ENCODE peak calls at places on chromosome 10, in nine cellular contexts. C is hepatocyte, X is left ventricle myocardium inferior, B is transverse colon, O is mesendoderm, G is NB4, U is suprapubic skin, D is SJSA1, J is body of pancreas. Y is an unnamed sample.
A peak's percentile ranks its signal among the peaks of the same experiment; 100 is the strongest.

GRCh38 chr10:49359349-49360231 is 36.3 kb downstream of the DRGX start:
- DNase-seq in U (peak; percentile 59), C (no peak), B (no peak), D (peak; percentile 34), O (peak; percentile 96), X (peak; percentile 38), G (peak; percentile 81), J (no peak), Y (peak; percentile 78)

GRCh38 chr10:34104829-34105572 is 710.1 kb downstream of the PARD3 start:
- DNase-seq in C (no peak), G (no peak), J (no peak), U (no peak), X (no peak), O (peak; percentile 86), D (peak; percentile 23), B (no peak), Y (peak; percentile 49)

GRCh38 chr10:74963549-74963948 is 137.1 kb downstream of the KAT6B start:
- DNase-seq in J (no peak), C (no peak), U (no peak), B (no peak), X (no peak), O (no peak), D (no peak), G (peak; percentile 53), Y (no peak)

GRCh38 chr10:50896721-50897120 is 11.3 kb upstream of the A1CF start:
- DNase-seq in J (no peak), X (no peak), G (no peak), B (no peak), C (no peak), O (no peak), D (no peak), U (no peak), Y (no peak)

GRCh38 chr10:17088118-17088806 is 41.3 kb downstream of the CUBN start:
- DNase-seq in G (no peak), J (no peak), O (no peak), B (no peak), C (no peak), U (no peak), X (no peak), D (no peak), Y (no peak)

GRCh38 chr10:91579351-91579985 is 53.4 kb downstream of the PPP1R3C start:
- DNase-seq in J (no peak), G (no peak), C (no peak), U (no peak), D (no peak), X (no peak), O (no peak), B (no peak), Y (no peak)

GRCh38 chr10:132388901-132389630 is 7.9 kb upstream of the PWWP2B start:
- DNase-seq in C (no peak), O (no peak), D (no peak), J (peak; percentile 80), U (peak; percentile 85), B (peak; percentile 38), G (no peak), X (peak; percentile 32), Y (peak; percentile 95)

GRCh38 chr10:126684171-126684745 is 13.8 kb upstream of the C10orf90 start:
- DNase-seq in O (no peak), J (no peak), U (no peak), B (no peak), D (no peak), X (no peak), G (no peak), C (no peak), Y (no peak)

GRCh38 chr10:110737886-110738634 is 93.9 kb downstream of the RBM20 start:
- DNase-seq in O (no peak), X (no peak), D (no peak), J (peak; percentile 42), B (no peak), U (no peak), G (no peak), C (no peak), Y (no peak)

GRCh38 chr10:67119648-67120047 is 193.8 kb downstream of the LRRTM3 start:
- DNase-seq in C (no peak), O (no peak), J (no peak), G (no peak), B (no peak), D (no peak), X (no peak), U (no peak), Y (no peak)

GRCh38 chr10:79932841-79933379 is 16.0 kb downstream of the SFTPD start:
- DNase-seq in D (no peak), J (no peak), C (no peak), X (no peak), B (no peak), U (peak; percentile 47), G (no peak), O (no peak), Y (no peak)

GRCh38 chr10:111078505-111079185 is 1.8 kb downstream of the ADRA2A start:
- DNase-seq in O (no peak), U (no peak), G (no peak), B (no peak), J (no peak), X (no peak), D (no peak), C (no peak), Y (peak; percentile 60)

GRCh38 chr10:104582604-104582951 is 58.5 kb upstream of the SORCS3 start:
- DNase-seq in J (no peak), B (no peak), D (no peak), O (peak; percentile 20), G (no peak), U (no peak), C (no peak), X (no peak), Y (no peak)

GRCh38 chr10:11865561-11865960 is 42.4 kb downstream of the PROSER2 start:
- DNase-seq in B (no peak), U (no peak), D (no peak), G (no peak), C (no peak), O (no peak), J (no peak), X (no peak), Y (no peak)

GRCh38 chr10:31936933-31937332 is 8.3 kb upstream of the ARHGAP12 start:
- DNase-seq in D (no peak), U (no peak), G (no peak), O (no peak), X (no peak), C (no peak), J (no peak), B (no peak), Y (no peak)

GRCh38 chr10:121096617-121097431 is 245.7 kb downstream of the WDR11 start:
- DNase-seq in X (peak; percentile 78), G (peak; percentile 58), C (peak; percentile 84), D (no peak), B (peak; percentile 22), O (peak; percentile 89), J (no peak), U (no peak), Y (no peak)

GRCh38 chr10:36591436-36591835 is 534.0 kb upstream of the ANKRD30A start:
- DNase-seq in B (no peak), O (no peak), U (no peak), C (no peak), J (no peak), X (no peak), G (no peak), D (no peak), Y (no peak)

GRCh38 chr10:132463333-132464255 is 66.6 kb downstream of the PWWP2B start:
- DNase-seq in O (no peak), G (peak; percentile 65), J (peak; percentile 11), U (no peak), C (no peak), B (no peak), D (no peak), X (no peak), Y (peak; percentile 80)

GRCh38 chr10:110093722-110094121 is 85.9 kb downstream of the ADD3 start:
- DNase-seq in O (no peak), U (no peak), D (no peak), C (no peak), J (no peak), B (no peak), X (no peak), G (no peak), Y (no peak)

GRCh38 chr10:115989621-115990020 is 283.4 kb downstream of the GFRA1 start:
- DNase-seq in U (no peak), X (no peak), C (no peak), B (no peak), G (no peak), O (no peak), J (no peak), D (no peak), Y (no peak)

GRCh38 chr10:48451969-48452878 is 145.7 kb downstream of the MAPK8 start:
- DNase-seq in X (no peak), C (no peak), B (no peak), J (peak; percentile 3), G (no peak), U (peak; percentile 67), D (peak; percentile 33), O (no peak), Y (peak; percentile 38)

GRCh38 chr10:75742355-75742754 is 310.9 kb downstream of the LRMDA start:
- DNase-seq in J (no peak), U (no peak), C (no peak), O (no peak), X (no peak), B (no peak), G (peak; percentile 34), D (no peak), Y (no peak)

DNA sequence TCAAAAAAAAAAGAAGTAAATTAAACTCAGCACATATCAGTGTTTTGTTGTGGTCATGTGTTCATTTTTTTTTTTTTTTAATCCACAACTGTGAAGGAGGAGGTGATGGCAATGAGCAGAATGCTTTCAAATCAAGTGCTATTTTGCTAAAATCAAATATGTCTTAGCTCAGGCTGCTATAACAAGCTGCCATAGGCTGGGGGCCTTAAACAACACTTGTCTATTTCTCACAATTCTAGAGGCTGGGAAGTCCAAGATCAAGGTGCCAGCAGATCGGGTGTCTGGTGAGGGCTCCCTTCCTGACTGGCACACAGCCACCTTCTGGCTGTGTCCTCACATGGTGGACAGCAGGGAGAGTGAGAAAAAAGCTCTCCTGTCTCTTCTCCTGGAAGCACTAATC is 203.9 kb downstream of the FAM107B start:
- DNase-seq in D (no peak), J (peak; percentile 46), B (no peak), G (no peak), C (no peak), X (no peak), U (no peak), O (no peak), Y (no peak)
- H3K4me3 ChIP-seq in D (no peak overlapping the region), J (no peak overlapping the region), B (no peak overlapping the region), G (no peak overlapping the region), C (no peak overlapping the region), X (no peak overlapping the region), U (no peak overlapping the region), O (no peak overlapping the region), Y (no peak overlapping the region)

GRCh38 chr10:124072106-124072505 is 21.3 kb downstream of the CHST15 start:
- DNase-seq in D (no peak), B (peak; percentile 56), U (no peak), O (no peak), C (no peak), J (no peak), G (no peak), X (no peak), Y (no peak)
- H3K4me3 ChIP-seq in D (no peak overlapping the region), B (no peak overlapping the region), U (no peak overlapping the region), O (no peak overlapping the region), C (no peak overlapping the region), J (no peak overlapping the region), G (no peak overlapping the region), X (no peak overlapping the region), Y (no peak overlapping the region)

GRCh38 chr10:87816163-87816841 is 1.7 kb downstream of the ATAD1 start:
- DNase-seq in O (no peak), B (no peak), U (no peak), X (no peak), G (peak; percentile 25), C (no peak), J (no peak), D (no peak), Y (no peak)
- H3K4me3 ChIP-seq in O (no peak overlapping the region), B (peak overlapping the region; percentile 82), U (peak overlapping the region; percentile 89), X (peak overlapping the region; percentile 81), G (peak overlapping the region; percentile 76), C (peak overlapping the region; percentile 59), J (no peak overlapping the region), D (peak overlapping the region; percentile 62), Y (no peak overlapping the region)

GRCh38 chr10:70493660-70494234 is 15.2 kb downstream of the PALD1 start:
- DNase-seq in X (no peak), U (no peak), G (peak; percentile 84), J (no peak), D (no peak), B (peak; percentile 73), C (peak; percentile 53), O (peak; percentile 96), Y (peak; percentile 87)
- H3K4me3 ChIP-seq in X (no peak overlapping the region), U (no peak overlapping the region), G (peak overlapping the region; percentile 33), J (no peak overlapping the region), D (no peak overlapping the region), B (no peak overlapping the region), C (no peak overlapping the region), O (no peak overlapping the region), Y (no peak overlapping the region)

Y was measured in H7.